ENCODE peak calls at places on chromosome 19, in five cellular contexts. F is tibial nerve, O is heart left ventricle, P is left ventricle myocardium inferior, R is H9. I is an unnamed sample. For H3K9me3, the result is how much of the 10 kb centered on the place peaks cover.

GRCh38 chr19:30790048-30790680 is 418.0 kb downstream of the ZNF536 start:
- DNase-seq in F (peak), R (no peak), P (no peak), O (no peak), I (no peak)

GRCh38 chr19:14343286-14343685 is 38.0 kb upstream of the ADGRE5 start:
- DNase-seq in F (no peak), O (no peak), R (no peak), P (no peak), I (no peak)

GRCh38 chr19:54478677-54479266 is 5.7 kb upstream of the CDC42EP5 start:
- DNase-seq in P (no peak), F (no peak), R (peak), O (no peak), I (no peak)

GRCh38 chr19:18793144-18794028 is 2.3 kb upstream of the COMP start:
- DNase-seq in P (no peak), R (no peak), O (no peak), F (no peak), I (no peak)

GRCh38 chr19:10430505-10431253 is 10.3 kb downstream of the PDE4A start:
- DNase-seq in O (peak), R (no peak), P (peak), F (no peak), I (no peak)

GRCh38 chr19:40225440-40226305 is 816 bp downstream of the CCNP start:
- DNase-seq in O (no peak), F (no peak), P (no peak), R (no peak), I (no peak)

GRCh38 chr19:1064661-1065605 is 2.0 kb upstream of the ARHGAP45 start:
- DNase-seq in P (peak), F (peak), O (peak), R (peak), I (no peak)

GRCh38 chr19:41441321-41441945 is 1.5 kb upstream of the ERICH4 start:
- DNase-seq in F (no peak), R (no peak), O (no peak), P (no peak), I (no peak)

GRCh38 chr19:4120531-4120930 is 3.4 kb downstream of the MAP2K2 start:
- DNase-seq in O (no peak), R (no peak), F (no peak), P (no peak), I (no peak)

GRCh38 chr19:33946535-33947323 is 150.1 kb downstream of the KCTD15 start:
- DNase-seq in O (no peak), P (no peak), R (no peak), F (no peak), I (no peak)

GRCh38 chr19:32674959-32675719 is at the start of gene ANKRD27:
- DNase-seq in P (peak), R (peak), F (peak), O (peak), I (peak)

GRCh38 chr19:32675720-32676185 is at the start of gene RGS9BP:
- DNase-seq in F (peak), R (peak), O (peak), P (peak), I (no peak)

GRCh38 chr19:32676895-32677359 is 1.3 kb downstream of the RGS9BP start:
- DNase-seq in P (no peak), R (no peak), O (no peak), F (no peak), I (no peak)

GRCh38 chr19:32676186-32676894 is 692 bp downstream of the RGS9BP start:
- DNase-seq in P (no peak), R (peak), F (no peak), O (no peak), I (no peak)

GRCh38 chr19:32677657-32678056 is 2.0 kb downstream of the RGS9BP start:
- DNase-seq in P (no peak), F (no peak), O (no peak), R (peak), I (no peak)
- TF ChIP-seq CTCF in P (peak), F (no peak), O (no peak), R (peak), I (no peak)

GRCh38 chr19:17113127-17113785 is 37.7 kb downstream of the MYO9B start:
- DNase-seq in R (no peak), O (no peak), F (no peak), P (no peak), I (no peak)

GRCh38 chr19:17111766-17112165 is 36.2 kb downstream of the MYO9B start:
- DNase-seq in F (no peak), O (no peak), R (no peak), P (no peak), I (no peak)

GRCh38 chr19:17112271-17112670 is 36.7 kb downstream of the MYO9B start:
- DNase-seq in P (no peak), R (no peak), O (no peak), F (no peak), I (no peak)

GRCh38 chr19:17112700-17113099 is 37.1 kb downstream of the MYO9B start:
- DNase-seq in F (no peak), R (no peak), P (no peak), O (no peak), I (no peak)

DNA sequence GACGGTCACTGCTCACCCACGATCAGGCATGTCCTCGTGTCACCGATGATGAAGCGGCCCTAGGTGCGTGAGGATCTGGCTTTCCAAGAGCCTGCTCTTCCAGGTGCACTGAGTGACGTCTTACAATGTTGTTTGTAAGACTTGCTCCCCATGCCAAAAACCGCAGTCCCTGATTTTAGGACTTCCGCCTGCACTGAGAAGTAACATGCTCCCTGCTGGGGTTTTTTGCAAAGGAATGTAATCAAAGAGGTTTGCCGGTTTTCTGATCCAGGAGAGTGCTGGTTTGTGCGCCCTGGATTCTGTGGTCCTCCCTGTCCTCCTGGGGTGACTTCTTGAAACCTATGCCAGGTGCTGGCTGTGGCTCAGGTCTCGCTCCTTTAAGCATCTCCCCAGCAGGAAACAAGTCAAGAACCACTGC is 38.8 kb downstream of the MYO9B start:
- DNase-seq in O (no peak), R (peak), F (no peak), P (no peak), I (no peak)
- H3K9me3 ChIP-seq in O (under half), R (under half), F (under half), P (under half), I (under half)

GRCh38 chr19:7921302-7921954 is 1.3 kb downstream of the SNAPC2 start:
- DNase-seq in O (no peak), P (no peak), F (no peak), R (no peak), I (no peak)
- TF ChIP-seq CTCF in O (no peak), P (no peak), F (no peak), R (no peak), I (no peak)

DNA sequence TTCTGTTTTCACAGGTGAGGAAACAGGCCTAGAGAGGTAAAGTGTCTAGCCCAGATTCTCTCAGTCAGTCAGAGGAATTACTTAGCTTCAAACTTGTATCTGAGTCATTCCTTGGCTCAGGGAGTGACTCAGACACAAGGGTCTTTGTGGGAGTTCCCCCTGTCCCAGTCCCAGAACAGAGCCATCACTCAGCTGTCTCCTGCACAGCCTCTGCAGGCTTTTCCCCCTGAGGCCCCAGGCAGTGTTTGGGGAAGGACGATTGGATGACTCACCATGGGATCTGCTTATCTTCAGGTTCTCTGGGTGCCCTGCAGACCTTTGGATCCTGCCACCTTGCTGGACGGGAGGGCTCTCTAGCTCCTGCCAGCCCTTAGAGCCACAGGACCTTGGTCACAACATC is 13.2 kb downstream of the ZNF793 start:
- DNase-seq in R (no peak), O (no peak), P (no peak), F (no peak), I (no peak)
- H3K9me3 ChIP-seq in R (under half), O (half or more), P (half or more), F (under half), I (half or more)

I was measured in esophagus squamous epithelium.